ENCODE peak calls at places on chromosome 9, in eight cellular contexts. One of them, this sample, is unnamed.

GRCh38 chr9:122356627-122357026 is 14.2 kb upstream of the PTGS1 start:
- DNase-seq in H7: peak
- DNase-seq in iPS DF 19.7: no peak
- DNase-seq in activated T-helper 1 cell treated with anti-CD3 and anti-CD28 coated beads, Interleukin-2, amount 50 U/mL, for 16 hours: no peak
- DNase-seq in amniotic stem cell: no peak
- DNase-seq in NCI-H2081: no peak
- DNase-seq in T-helper 1 cell: no peak
- DNase-seq in EL: no peak
- DNase-seq in this sample: no peak

GRCh38 chr9:131835132-131835910 is 95.4 kb upstream of the RAPGEF1 start:
- DNase-seq in activated T-helper 1 cell treated with anti-CD3 and anti-CD28 coated beads, Interleukin-2, amount 50 U/mL, for 16 hours: no peak
- DNase-seq in amniotic stem cell: no peak
- DNase-seq in H7: peak
- DNase-seq in iPS DF 19.7: no peak
- DNase-seq in EL: no peak
- DNase-seq in NCI-H2081: no peak
- DNase-seq in T-helper 1 cell: no peak
- DNase-seq in this sample: no peak

GRCh38 chr9:129258823-129259301 is 80.8 kb upstream of the IER5L start:
- DNase-seq in NCI-H2081: no peak
- DNase-seq in amniotic stem cell: no peak
- DNase-seq in activated T-helper 1 cell treated with anti-CD3 and anti-CD28 coated beads, Interleukin-2, amount 50 U/mL, for 16 hours: no peak
- DNase-seq in T-helper 1 cell: no peak
- DNase-seq in iPS DF 19.7: no peak
- DNase-seq in EL: no peak
- DNase-seq in H7: no peak
- DNase-seq in this sample: peak

GRCh38 chr9:115997923-115998322 is 155.7 kb upstream of the PAPPA start:
- DNase-seq in EL: peak
- DNase-seq in T-helper 1 cell: no peak
- DNase-seq in iPS DF 19.7: no peak
- DNase-seq in activated T-helper 1 cell treated with anti-CD3 and anti-CD28 coated beads, Interleukin-2, amount 50 U/mL, for 16 hours: no peak
- DNase-seq in amniotic stem cell: no peak
- DNase-seq in NCI-H2081: no peak
- DNase-seq in H7: no peak
- DNase-seq in this sample: no peak

GRCh38 chr9:111794837-111795556 is at the start of gene SHOC1:
- DNase-seq in EL: no peak
- DNase-seq in iPS DF 19.7: no peak
- DNase-seq in amniotic stem cell: no peak
- DNase-seq in NCI-H2081: no peak
- DNase-seq in activated T-helper 1 cell treated with anti-CD3 and anti-CD28 coated beads, Interleukin-2, amount 50 U/mL, for 16 hours: no peak
- DNase-seq in T-helper 1 cell: no peak
- DNase-seq in H7: peak
- DNase-seq in this sample: no peak

GRCh38 chr9:124222918-124223720 is 34.6 kb upstream of the NEK6 start:
- DNase-seq in EL: peak
- DNase-seq in T-helper 1 cell: no peak
- DNase-seq in amniotic stem cell: no peak
- DNase-seq in activated T-helper 1 cell treated with anti-CD3 and anti-CD28 coated beads, Interleukin-2, amount 50 U/mL, for 16 hours: no peak
- DNase-seq in iPS DF 19.7: no peak
- DNase-seq in H7: no peak
- DNase-seq in NCI-H2081: peak
- DNase-seq in this sample: no peak

GRCh38 chr9:126962336-126962735 is 47.8 kb downstream of the RALGPS1 start:
- DNase-seq in activated T-helper 1 cell treated with anti-CD3 and anti-CD28 coated beads, Interleukin-2, amount 50 U/mL, for 16 hours: no peak
- DNase-seq in NCI-H2081: no peak
- DNase-seq in H7: no peak
- DNase-seq in amniotic stem cell: no peak
- DNase-seq in EL: no peak
- DNase-seq in T-helper 1 cell: no peak
- DNase-seq in iPS DF 19.7: no peak
- DNase-seq in this sample: no peak

GRCh38 chr9:134165357-134166315 is 1.3 kb upstream of the RNU6ATAC start:
- DNase-seq in iPS DF 19.7: no peak
- DNase-seq in NCI-H2081: no peak
- DNase-seq in EL: peak
- DNase-seq in amniotic stem cell: no peak
- DNase-seq in activated T-helper 1 cell treated with anti-CD3 and anti-CD28 coated beads, Interleukin-2, amount 50 U/mL, for 16 hours: peak
- DNase-seq in H7: no peak
- DNase-seq in T-helper 1 cell: no peak
- DNase-seq in this sample: no peak

GRCh38 chr9:92299116-92299515 is 5.6 kb upstream of the IARS1 start:
- DNase-seq in activated T-helper 1 cell treated with anti-CD3 and anti-CD28 coated beads, Interleukin-2, amount 50 U/mL, for 16 hours: no peak
- DNase-seq in amniotic stem cell: no peak
- DNase-seq in iPS DF 19.7: no peak
- DNase-seq in NCI-H2081: no peak
- DNase-seq in T-helper 1 cell: no peak
- DNase-seq in H7: no peak
- DNase-seq in EL: no peak
- DNase-seq in this sample: no peak

GRCh38 chr9:79686381-79687130 is 114.8 kb downstream of the TLE4 start:
- DNase-seq in T-helper 1 cell: no peak
- DNase-seq in EL: peak
- DNase-seq in activated T-helper 1 cell treated with anti-CD3 and anti-CD28 coated beads, Interleukin-2, amount 50 U/mL, for 16 hours: no peak
- DNase-seq in NCI-H2081: no peak
- DNase-seq in iPS DF 19.7: no peak
- DNase-seq in amniotic stem cell: no peak
- DNase-seq in H7: no peak
- DNase-seq in this sample: no peak

GRCh38 chr9:82679488-82679887 is 383.5 kb downstream of the RASEF start:
- DNase-seq in NCI-H2081: no peak
- DNase-seq in H7: no peak
- DNase-seq in EL: no peak
- DNase-seq in amniotic stem cell: no peak
- DNase-seq in iPS DF 19.7: no peak
- DNase-seq in activated T-helper 1 cell treated with anti-CD3 and anti-CD28 coated beads, Interleukin-2, amount 50 U/mL, for 16 hours: no peak
- DNase-seq in T-helper 1 cell: no peak
- DNase-seq in this sample: no peak

GRCh38 chr9:137186385-137186784 is 2.0 kb downstream of the ANAPC2 start:
- DNase-seq in EL: no peak
- DNase-seq in activated T-helper 1 cell treated with anti-CD3 and anti-CD28 coated beads, Interleukin-2, amount 50 U/mL, for 16 hours: no peak
- DNase-seq in T-helper 1 cell: no peak
- DNase-seq in iPS DF 19.7: no peak
- DNase-seq in amniotic stem cell: no peak
- DNase-seq in NCI-H2081: peak
- DNase-seq in H7: no peak
- DNase-seq in this sample: no peak

GRCh38 chr9:70493046-70493445 is 78.6 kb upstream of the KLF9 start:
- DNase-seq in activated T-helper 1 cell treated with anti-CD3 and anti-CD28 coated beads, Interleukin-2, amount 50 U/mL, for 16 hours: no peak
- DNase-seq in H7: no peak
- DNase-seq in iPS DF 19.7: no peak
- DNase-seq in NCI-H2081: no peak
- DNase-seq in EL: no peak
- DNase-seq in amniotic stem cell: no peak
- DNase-seq in T-helper 1 cell: no peak
- DNase-seq in this sample: no peak

GRCh38 chr9:97411789-97412627 is at the start of gene TDRD7:
- DNase-seq in NCI-H2081: peak
- DNase-seq in activated T-helper 1 cell treated with anti-CD3 and anti-CD28 coated beads, Interleukin-2, amount 50 U/mL, for 16 hours: peak
- DNase-seq in iPS DF 19.7: no peak
- DNase-seq in H7: peak
- DNase-seq in EL: peak
- DNase-seq in T-helper 1 cell: peak
- DNase-seq in amniotic stem cell: no peak
- DNase-seq in this sample: peak

GRCh38 chr9:97809666-97810344 is 43.2 kb upstream of the FOXE1 start:
- DNase-seq in iPS DF 19.7: no peak
- DNase-seq in T-helper 1 cell: no peak
- DNase-seq in amniotic stem cell: no peak
- DNase-seq in NCI-H2081: peak
- DNase-seq in H7: no peak
- DNase-seq in EL: peak
- DNase-seq in activated T-helper 1 cell treated with anti-CD3 and anti-CD28 coated beads, Interleukin-2, amount 50 U/mL, for 16 hours: no peak
- DNase-seq in this sample: no peak

GRCh38 chr9:134545213-134546211 is 96.1 kb upstream of the COL5A1 start:
- DNase-seq in iPS DF 19.7: no peak
- DNase-seq in activated T-helper 1 cell treated with anti-CD3 and anti-CD28 coated beads, Interleukin-2, amount 50 U/mL, for 16 hours: no peak
- DNase-seq in T-helper 1 cell: no peak
- DNase-seq in NCI-H2081: no peak
- DNase-seq in amniotic stem cell: peak
- DNase-seq in H7: peak
- DNase-seq in EL: peak
- DNase-seq in this sample: no peak

GRCh38 chr9:92187989-92188714 is 72.9 kb upstream of the SPTLC1 start:
- DNase-seq in activated T-helper 1 cell treated with anti-CD3 and anti-CD28 coated beads, Interleukin-2, amount 50 U/mL, for 16 hours: no peak
- DNase-seq in EL: no peak
- DNase-seq in T-helper 1 cell: no peak
- DNase-seq in amniotic stem cell: no peak
- DNase-seq in iPS DF 19.7: no peak
- DNase-seq in H7: peak
- DNase-seq in NCI-H2081: no peak
- DNase-seq in this sample: no peak

GRCh38 chr9:7935666-7936065 is 136.1 kb upstream of the DMAC1 start:
- DNase-seq in T-helper 1 cell: no peak
- DNase-seq in EL: no peak
- DNase-seq in iPS DF 19.7: no peak
- DNase-seq in amniotic stem cell: no peak
- DNase-seq in H7: no peak
- DNase-seq in activated T-helper 1 cell treated with anti-CD3 and anti-CD28 coated beads, Interleukin-2, amount 50 U/mL, for 16 hours: no peak
- DNase-seq in NCI-H2081: no peak
- DNase-seq in this sample: no peak

GRCh38 chr9:68538200-68538599 is 2.5 kb downstream of the TMEM252 start:
- DNase-seq in T-helper 1 cell: no peak
- DNase-seq in activated T-helper 1 cell treated with anti-CD3 and anti-CD28 coated beads, Interleukin-2, amount 50 U/mL, for 16 hours: no peak
- DNase-seq in NCI-H2081: no peak
- DNase-seq in iPS DF 19.7: no peak
- DNase-seq in H7: no peak
- DNase-seq in amniotic stem cell: no peak
- DNase-seq in EL: no peak
- DNase-seq in this sample: no peak

This sample was measured in natural killer cell treated with Interleukin-12 subunit alpha and Interleukin-12 subunit beta and Interleukin-15 and Interleukin-18, amount 100 ng/mL, for 72 hours.